ENCODE peak calls at places on chromosomes 12 and 14, in ten cellular contexts. K, V, G, E, B, X, O, Z, Q and N are unnamed samples.

GRCh38 chr12:111685322-111685810 is 390 bp downstream of the BRAP start:
- DNase-seq in V (no peak), O (peak), K (no peak), Q (no peak), X (no peak), G (no peak), Z (no peak), E (no peak), B (no peak), N (no peak)

GRCh38 chr12:93484315-93484981 is 17.1 kb downstream of the MRPL42 start:
- DNase-seq in Q (no peak), V (peak), K (no peak), G (no peak), Z (no peak), B (no peak), X (peak), E (no peak), O (no peak), N (peak)

GRCh38 chr14:75886661-75887348 is 95.0 kb downstream of the TGFB3 start:
- DNase-seq in V (no peak), K (no peak), X (peak), G (no peak), O (peak), B (no peak), Q (peak), E (no peak), Z (no peak), N (no peak)

GRCh38 chr12:114355389-114356088 is 50.4 kb downstream of the TBX5 start:
- DNase-seq in X (no peak), Q (no peak), O (peak), K (no peak), E (no peak), Z (no peak), G (no peak), V (no peak), B (no peak), N (no peak)

GRCh38 chr12:71710276-71711125 is 24.6 kb downstream of the TMEM19 start:
- DNase-seq in E (no peak), X (peak), Q (no peak), Z (peak), B (no peak), O (no peak), G (no peak), K (no peak), V (peak), N (peak)

GRCh38 chr12:14886271-14886670 is 617 bp upstream of the MGP start:
- DNase-seq in O (no peak), Q (no peak), Z (no peak), G (no peak), E (no peak), V (no peak), K (no peak), B (no peak), X (no peak), N (no peak)

GRCh38 chr12:7502612-7503011 is 965 bp downstream of the CD163 start:
- DNase-seq in Q (no peak), G (no peak), X (no peak), V (no peak), O (no peak), B (no peak), E (no peak), Z (no peak), K (no peak), N (no peak)

GRCh38 chr12:3578557-3578956 is 87.6 kb downstream of the PRMT8 start:
- DNase-seq in X (no peak), V (no peak), G (no peak), B (no peak), Z (no peak), E (no peak), Q (no peak), K (no peak), O (no peak), N (no peak)

GRCh38 chr14:20803221-20803620 is 577 bp upstream of the RNASE1 start:
- DNase-seq in G (no peak), Z (no peak), O (no peak), B (no peak), K (no peak), V (no peak), X (no peak), E (peak), Q (no peak), N (no peak)

GRCh38 chr14:95815226-95815690 is 61.4 kb upstream of the TUNAR start:
- DNase-seq in G (no peak), V (no peak), Q (no peak), B (no peak), K (no peak), X (no peak), Z (no peak), O (no peak), E (no peak), N (no peak)

GRCh38 chr12:92899388-92900001 is 29.6 kb downstream of the EEA1 start:
- DNase-seq in Q (peak), X (peak), Z (peak), O (no peak), B (peak), E (peak), G (peak), K (no peak), V (peak), N (peak)

GRCh38 chr12:104306943-104307654 is 3.6 kb downstream of the EID3 start:
- DNase-seq in G (no peak), E (no peak), V (peak), X (no peak), K (no peak), Z (no peak), Q (no peak), B (no peak), O (no peak), N (peak)

GRCh38 chr12:104305349-104305748 is 1.8 kb downstream of the EID3 start:
- DNase-seq in Q (no peak), Z (no peak), B (no peak), E (no peak), V (no peak), K (no peak), X (no peak), O (no peak), G (no peak), N (no peak)

GRCh38 chr12:104306376-104306775 is 2.8 kb downstream of the EID3 start:
- DNase-seq in O (no peak), B (no peak), Z (no peak), V (no peak), E (no peak), G (no peak), X (no peak), K (no peak), Q (no peak), N (no peak)

GRCh38 chr12:104303538-104304151 is at the start of gene EID3:
- DNase-seq in E (peak), G (peak), V (peak), Q (peak), X (peak), Z (peak), K (no peak), O (no peak), B (peak), N (no peak)

DNA sequence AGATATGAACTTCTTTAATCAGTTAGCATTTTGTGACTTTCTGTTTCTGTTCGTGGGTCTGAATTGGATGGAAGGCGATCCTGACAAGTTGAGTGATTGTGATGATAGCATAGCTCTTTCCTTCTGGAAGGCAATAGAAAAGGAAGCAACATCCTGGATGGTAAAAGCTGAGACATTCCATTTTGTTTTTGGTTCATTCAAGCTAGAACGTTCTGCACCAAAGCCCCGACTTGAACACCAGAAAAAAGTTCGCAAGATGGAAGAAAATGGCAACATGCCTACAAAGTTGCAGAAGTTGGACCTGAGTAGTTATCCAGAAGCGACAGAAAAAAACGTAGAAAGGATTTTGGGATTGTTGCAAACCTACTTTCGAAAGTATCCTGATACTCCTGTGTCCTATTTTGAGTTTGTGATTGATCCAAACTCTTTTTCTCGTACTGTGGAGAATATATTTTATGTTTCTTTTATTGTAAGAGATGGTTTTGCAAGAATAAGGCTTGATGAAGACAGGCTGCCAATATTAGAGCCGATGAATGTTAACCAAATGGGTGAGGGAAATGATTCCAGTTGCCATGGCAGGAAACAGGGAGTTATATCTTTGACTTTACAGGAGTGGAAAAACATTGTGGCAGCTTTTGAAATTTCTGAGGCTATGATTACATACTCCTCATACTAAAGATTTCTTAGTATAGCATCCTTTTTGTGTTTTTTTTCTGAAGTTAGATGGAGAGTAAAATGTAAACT is 894 bp downstream of the EID3 start:
- DNase-seq in X (no peak), K (no peak), V (peak), Q (no peak), E (no peak), B (no peak), O (no peak), Z (no peak), G (no peak), N (no peak)
- H3K4me3 ChIP-seq in X (peak), K (peak), V (peak), Q (no peak), E (peak), B (peak), O (no peak), Z (peak), G (peak), N (no peak)

GRCh38 chr12:10243803-10244520 is 31.3 kb downstream of the GABARAPL1 start:
- DNase-seq in V (no peak), O (no peak), E (no peak), Q (no peak), X (no peak), G (no peak), K (peak), Z (no peak), B (no peak), N (no peak)
- H3K4me3 ChIP-seq in V (no peak), O (no peak), E (no peak), Q (no peak), X (no peak), G (no peak), K (no peak), Z (no peak), B (no peak), N (no peak)

DNA sequence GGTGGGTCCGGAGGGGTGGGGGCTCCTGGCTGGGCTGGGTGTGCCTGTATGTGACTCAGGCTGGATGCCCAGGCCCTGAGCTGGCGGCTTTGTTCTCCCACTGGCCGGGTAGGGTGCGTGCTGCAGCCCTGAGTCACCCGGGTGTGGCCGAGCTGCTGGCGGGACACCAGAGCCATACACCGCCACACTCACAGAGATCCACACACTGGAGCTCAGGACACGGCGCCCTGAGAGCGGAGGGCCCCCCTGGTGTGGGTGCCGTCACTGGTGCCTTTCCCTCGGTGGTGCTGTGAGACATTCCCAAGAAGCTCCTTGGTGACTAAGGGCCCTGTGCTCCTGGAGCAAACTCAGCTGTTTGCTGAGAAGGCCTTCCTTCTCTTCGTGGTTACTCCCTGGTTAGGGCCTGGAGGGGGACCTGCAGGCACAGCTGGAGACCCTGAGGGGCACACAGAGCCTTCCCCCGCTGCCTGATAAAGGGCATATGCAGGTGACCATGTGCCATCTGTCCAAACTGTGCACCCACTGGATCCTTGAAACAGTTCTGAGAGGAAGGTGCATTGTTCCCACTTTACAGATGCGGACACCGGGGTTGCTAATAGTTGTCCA is 44.3 kb downstream of the KRT80 start:
- DNase-seq in E (peak), K (no peak), X (peak), V (peak), G (peak), Z (peak), Q (peak), O (no peak), B (peak), N (peak)
- H3K4me3 ChIP-seq in E (no peak), K (no peak), X (no peak), V (no peak), G (no peak), Z (no peak), Q (no peak), O (no peak), B (no peak), N (no peak)

GRCh38 chr12:48157016-48157888 is at the start of gene ASB8:
- DNase-seq in G (peak), B (peak), V (peak), O (peak), X (peak), K (peak), E (peak), Q (peak), Z (peak), N (peak)

GRCh38 chr12:48160807-48161206 is 3.5 kb upstream of the ASB8 start:
- DNase-seq in V (peak), E (no peak), K (no peak), G (no peak), Z (peak), Q (peak), O (no peak), B (no peak), X (no peak), N (no peak)

GRCh38 chr12:48159976-48160525 is 2.7 kb upstream of the ASB8 start:
- DNase-seq in G (no peak), V (peak), X (no peak), O (no peak), Z (peak), K (no peak), B (no peak), Q (no peak), E (no peak), N (no peak)

GRCh38 chr12:48156648-48157015 is 683 bp downstream of the ASB8 start:
- DNase-seq in X (no peak), B (no peak), Q (no peak), K (no peak), Z (no peak), O (no peak), V (no peak), E (no peak), G (no peak), N (no peak)

DNA sequence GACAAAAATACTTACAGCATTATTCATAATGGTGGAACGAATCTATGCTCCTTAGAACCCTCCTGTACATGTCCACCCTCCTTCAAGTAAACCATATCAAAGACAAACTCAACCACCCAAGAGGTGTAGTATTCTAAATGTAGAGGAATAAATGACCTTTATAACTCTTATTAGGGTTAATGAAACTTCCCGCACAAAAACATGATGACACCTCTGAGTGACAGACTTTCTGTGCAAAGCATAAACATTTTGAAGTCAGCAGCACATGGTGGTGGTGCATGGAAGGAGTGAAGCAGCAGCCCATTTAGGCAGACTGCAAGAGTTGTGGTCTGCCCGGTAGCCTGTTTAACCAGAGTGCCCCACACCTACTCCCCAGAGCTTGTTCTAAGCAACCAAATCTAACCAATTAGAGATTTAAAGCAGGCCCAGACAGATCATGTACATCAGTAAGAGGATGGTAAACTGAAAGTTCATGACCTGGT is 615 bp upstream of the ASB8 start:
- DNase-seq in X (no peak), V (no peak), G (no peak), E (no peak), Q (no peak), K (no peak), O (no peak), B (no peak), Z (no peak), N (no peak)
- H3K4me3 ChIP-seq in X (peak), V (peak), G (peak), E (peak), Q (no peak), K (peak), O (peak), B (peak), Z (peak), N (peak)

DNA sequence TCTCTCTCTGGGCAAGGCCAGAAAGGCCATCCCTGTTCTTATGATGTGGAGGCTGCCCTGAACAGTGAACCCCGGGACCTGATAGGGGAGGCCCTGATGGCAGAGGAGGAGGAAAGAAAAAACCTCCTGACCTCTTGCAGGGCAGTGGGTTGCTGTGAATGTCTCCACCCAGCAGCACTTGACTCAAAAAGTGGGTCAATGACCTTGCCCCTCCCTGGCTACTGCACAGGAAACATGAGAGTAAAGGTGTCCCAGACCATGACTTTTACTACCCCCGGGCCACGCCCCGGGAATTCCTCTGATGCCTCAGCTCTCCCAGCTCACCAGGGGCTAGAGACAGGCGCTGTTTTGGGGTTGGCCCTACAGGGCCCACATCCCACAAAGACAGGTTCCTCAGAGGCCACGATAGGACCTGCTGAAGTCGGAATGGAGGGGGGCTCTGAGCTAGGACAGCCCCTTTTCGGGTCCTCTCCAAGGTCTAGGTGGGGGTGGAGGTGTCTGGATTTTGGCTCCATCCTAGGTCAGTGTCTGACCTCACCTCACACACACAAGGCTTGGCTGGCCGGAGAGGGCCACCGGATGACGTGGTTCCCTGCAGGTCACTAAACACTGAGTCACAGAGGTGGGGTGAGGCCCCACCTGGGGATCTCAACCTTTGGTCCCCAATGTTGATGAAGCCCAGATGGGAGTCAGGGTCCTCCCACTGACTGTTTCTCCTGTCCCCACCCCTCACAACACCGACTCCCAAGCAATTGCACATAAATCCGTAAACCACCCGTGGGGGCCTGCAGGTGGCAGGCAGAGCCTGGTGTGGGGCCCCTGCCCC is 1.6 kb downstream of the RHOF start:
- DNase-seq in G (peak), E (no peak), Q (no peak), O (no peak), K (no peak), X (no peak), V (no peak), Z (no peak), B (no peak), N (no peak)
- H3K4me3 ChIP-seq in G (no peak), E (no peak), Q (no peak), O (no peak), K (peak), X (no peak), V (no peak), Z (no peak), B (peak), N (peak)

GRCh38 chr12:106906715-106907114 is 49.0 kb upstream of the TMEM263 start:
- DNase-seq in G (no peak), Z (no peak), O (peak), X (no peak), E (no peak), B (no peak), K (no peak), Q (no peak), V (no peak), N (no peak)

GRCh38 chr12:106902053-106902452 is 53.7 kb upstream of the TMEM263 start:
- DNase-seq in G (no peak), B (no peak), O (no peak), Z (no peak), K (no peak), E (no peak), X (no peak), V (no peak), Q (no peak), N (no peak)

GRCh38 chr12:106901276-106901675 is 54.4 kb upstream of the TMEM263 start:
- DNase-seq in V (peak), E (no peak), K (no peak), Q (no peak), G (no peak), B (no peak), X (peak), O (no peak), Z (peak), N (no peak)

GRCh38 chr12:106900554-106900953 is 55.2 kb upstream of the TMEM263 start:
- DNase-seq in O (no peak), X (no peak), V (no peak), Q (no peak), K (no peak), E (no peak), B (no peak), G (no peak), Z (no peak), N (no peak)

DNA sequence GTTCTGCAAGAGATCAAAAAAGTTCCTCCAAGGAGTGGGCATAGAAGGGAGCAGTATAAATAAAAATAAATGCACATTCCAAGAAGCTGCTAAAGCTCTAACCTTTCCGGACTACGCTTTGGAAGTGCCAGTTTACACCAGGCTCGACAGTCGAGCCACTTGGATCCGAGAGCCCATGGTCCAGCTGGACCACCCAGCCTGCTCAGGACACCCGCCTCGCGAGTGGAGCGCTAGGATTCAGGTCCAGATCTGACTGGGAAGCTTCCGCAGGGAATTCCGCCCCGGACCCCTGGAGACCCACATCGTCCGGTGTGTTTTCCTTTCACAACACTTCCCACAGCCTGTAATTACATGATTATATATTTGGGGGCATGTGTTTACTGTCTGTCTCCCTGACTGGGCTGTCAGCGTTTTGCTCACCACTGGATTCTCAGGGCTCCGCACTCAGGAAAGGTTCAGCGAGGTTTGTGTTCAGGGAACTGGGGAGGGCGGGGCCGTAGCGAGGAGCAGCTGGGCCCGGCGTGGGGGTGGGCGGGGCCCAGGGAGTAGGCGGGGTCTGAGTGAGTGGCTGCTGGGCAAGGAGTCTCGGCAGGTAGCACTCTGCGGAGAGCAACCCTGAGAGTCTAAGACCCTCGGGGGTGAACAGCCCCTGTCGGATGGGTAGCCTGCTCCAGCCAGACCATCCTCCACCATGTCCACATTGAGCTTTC is 52.3 kb upstream of the TMEM263 start:
- DNase-seq in V (peak), X (peak), E (peak), G (peak), Z (peak), B (peak), K (no peak), O (peak), Q (peak), N (no peak)
- H3K4me3 ChIP-seq in V (peak), X (peak), E (peak), G (peak), Z (peak), B (peak), K (peak), O (no peak), Q (no peak), N (peak)

GRCh38 chr12:49342066-49342913 is 4.4 kb upstream of the DNAJC22 start:
- DNase-seq in B (peak), E (peak), G (peak), Z (peak), V (peak), Q (no peak), X (peak), O (peak), K (peak), N (no peak)
- H3K4me3 ChIP-seq in B (peak), E (peak), G (peak), Z (peak), V (peak), Q (no peak), X (peak), O (peak), K (peak), N (peak)

GRCh38 chr14:83170165-83170564 is 1636.5 kb upstream of the SEL1L start:
- DNase-seq in G (no peak), K (no peak), E (no peak), X (no peak), V (no peak), B (no peak), Z (no peak), O (no peak), Q (no peak), N (no peak)
- H3K4me3 ChIP-seq in G (no peak), K (no peak), E (no peak), X (no peak), V (no peak), B (no peak), Z (no peak), O (no peak), Q (no peak), N (no peak)